ENCODE peak calls at places on chromosomes 4 and X, in five cellular contexts. D, R, X, B and T are unnamed samples.

GRCh38 chrX:19739683-19740082 is 147.7 kb downstream of the SH3KBP1 start:
- DNase-seq in D (peak; percentile 63), B (peak; percentile 41), X (peak; percentile 7), R (peak; percentile 52), T (peak; percentile 65)

GRCh38 chr4:55920571-55920970 is 28.2 kb upstream of the CEP135 start:
- DNase-seq in X (no peak), B (no peak), D (no peak), R (no peak), T (peak; percentile 29)

GRCh38 chr4:137283737-137284136 is 248.6 kb downstream of the PCDH18 start:
- DNase-seq in B (no peak), X (no peak), D (no peak), R (no peak), T (peak; percentile 42)

GRCh38 chrX:40105016-40105790 is 7.4 kb upstream of the BCOR start:
- DNase-seq in D (peak; percentile 69), R (peak; percentile 48), B (no peak), X (no peak), T (no peak)

GRCh38 chrX:11129546-11129945 is 18.4 kb downstream of the HCCS start:
- DNase-seq in B (no peak), R (no peak), X (no peak), D (peak; percentile 39), T (no peak)

GRCh38 chr4:77001907-77002306 is 52.4 kb downstream of the SEPTIN11 start:
- DNase-seq in D (peak; percentile 46), R (no peak), B (no peak), X (no peak), T (peak; percentile 66)

GRCh38 chrX:154819771-154820341 is 14.6 kb upstream of the MPP1 start:
- DNase-seq in D (no peak), B (no peak), X (no peak), R (no peak), T (no peak)

GRCh38 chr4:38514465-38515146 is 149.4 kb upstream of the KLF3 start:
- DNase-seq in D (no peak), B (no peak), X (no peak), R (no peak), T (no peak)

GRCh38 chrX:104195489-104196084 is 29.3 kb downstream of the FAM199X start:
- DNase-seq in B (peak; percentile 5), X (peak; percentile 4), R (no peak), D (peak; percentile 36), T (peak; percentile 30)

GRCh38 chr4:4803216-4803903 is 56.1 kb upstream of the MSX1 start:
- DNase-seq in X (no peak), R (no peak), D (no peak), B (no peak), T (no peak)

GRCh38 chrX:119698835-119699234 is 5.9 kb upstream of the SEPTIN6 start:
- DNase-seq in B (no peak), D (peak; percentile 82), R (no peak), X (no peak), T (peak; percentile 65)

GRCh38 chr4:42750091-42750490 is 93.2 kb upstream of the ATP8A1 start:
- DNase-seq in R (peak; percentile 21), X (no peak), B (no peak), D (no peak), T (no peak)

GRCh38 chrX:46979340-46979739 is 67.1 kb downstream of the JADE3 start:
- DNase-seq in B (no peak), D (no peak), X (no peak), R (no peak), T (peak; percentile 75)

DNA sequence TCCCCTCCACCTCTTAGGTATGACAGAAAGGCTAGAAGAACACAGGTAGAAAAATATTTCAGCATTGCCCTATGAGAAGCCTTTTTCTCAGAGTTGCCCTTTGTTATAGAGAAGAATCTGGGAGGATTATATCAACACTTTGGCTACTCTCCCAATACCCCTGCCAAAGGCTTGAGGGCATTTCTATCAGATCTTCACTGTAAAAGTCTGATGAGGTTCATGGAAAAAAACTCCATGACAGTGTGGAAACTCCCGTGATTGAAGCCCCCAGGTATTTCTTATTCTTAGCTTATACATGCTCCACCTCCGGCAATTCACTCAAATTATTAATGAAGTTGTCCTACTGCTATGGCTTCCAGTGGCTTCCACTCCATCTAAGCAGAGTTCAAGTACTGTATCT is 753.6 kb downstream of the CENPC start:
- DNase-seq in D (no peak), R (no peak), X (no peak), B (no peak), T (no peak)
- H3K4me3 ChIP-seq in D (no peak overlapping the region), R (no peak overlapping the region), X (no peak overlapping the region), B (no peak overlapping the region), T (no peak overlapping the region)

DNA sequence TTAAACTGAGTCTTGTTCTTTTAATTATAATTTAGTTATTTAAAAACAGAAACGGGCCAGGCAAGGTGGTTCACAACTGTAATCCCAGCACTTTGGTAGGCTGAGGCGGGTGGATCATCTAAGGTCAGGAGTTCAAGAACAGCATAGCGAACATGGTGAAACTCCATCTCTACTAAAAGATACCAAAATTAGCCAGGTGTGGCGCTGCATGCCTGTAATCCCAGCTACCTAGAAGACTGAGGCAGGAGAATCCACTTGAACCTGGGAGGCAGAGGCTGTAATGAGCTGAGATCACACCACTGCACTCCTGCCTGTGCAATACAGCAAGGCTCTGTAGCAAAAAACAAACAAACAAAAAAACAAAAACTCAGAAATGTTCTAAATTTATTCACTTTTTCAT is 852.9 kb downstream of the TECRL start:
- DNase-seq in X (no peak), D (no peak), B (no peak), R (no peak), T (no peak)
- TF ChIP-seq CTCF in X (no peak), D (peak; percentile 41), B (no peak), R (no peak), T (no peak)

GRCh38 chrX:155899366-155899765 is 18.2 kb downstream of the VAMP7 start:
- DNase-seq in D (no peak), B (no peak), X (no peak), R (no peak), T (no peak)
- H3K4me3 ChIP-seq in D (no peak overlapping the region), B (no peak overlapping the region), X (no peak overlapping the region), R (no peak overlapping the region), T (no peak overlapping the region)

DNA sequence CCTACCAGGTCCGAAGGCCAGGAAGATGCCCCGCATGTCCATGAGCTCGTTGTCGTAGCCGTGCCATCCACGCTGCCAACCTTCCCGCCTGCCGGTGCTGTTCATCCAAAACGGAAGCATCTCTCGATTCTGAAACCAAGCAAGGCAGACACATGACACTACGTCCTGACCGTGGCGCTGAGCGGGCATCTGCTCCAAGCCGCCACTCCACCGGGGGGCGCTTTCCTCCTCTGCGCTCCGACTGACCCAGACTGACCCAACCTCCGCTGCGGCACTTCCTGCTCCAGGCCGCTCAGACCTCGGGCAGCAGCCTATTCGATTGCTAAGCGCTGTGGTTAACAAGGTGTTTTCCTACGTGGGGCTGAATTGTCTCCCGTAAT is 120.4 kb downstream of the ENPP6 start:
- DNase-seq in X (peak; percentile 47), R (no peak), B (no peak), D (peak; percentile 25), T (no peak)
- TF ChIP-seq CTCF in X (no peak), R (no peak), B (peak; percentile 21), D (peak; percentile 31), T (no peak)

DNA sequence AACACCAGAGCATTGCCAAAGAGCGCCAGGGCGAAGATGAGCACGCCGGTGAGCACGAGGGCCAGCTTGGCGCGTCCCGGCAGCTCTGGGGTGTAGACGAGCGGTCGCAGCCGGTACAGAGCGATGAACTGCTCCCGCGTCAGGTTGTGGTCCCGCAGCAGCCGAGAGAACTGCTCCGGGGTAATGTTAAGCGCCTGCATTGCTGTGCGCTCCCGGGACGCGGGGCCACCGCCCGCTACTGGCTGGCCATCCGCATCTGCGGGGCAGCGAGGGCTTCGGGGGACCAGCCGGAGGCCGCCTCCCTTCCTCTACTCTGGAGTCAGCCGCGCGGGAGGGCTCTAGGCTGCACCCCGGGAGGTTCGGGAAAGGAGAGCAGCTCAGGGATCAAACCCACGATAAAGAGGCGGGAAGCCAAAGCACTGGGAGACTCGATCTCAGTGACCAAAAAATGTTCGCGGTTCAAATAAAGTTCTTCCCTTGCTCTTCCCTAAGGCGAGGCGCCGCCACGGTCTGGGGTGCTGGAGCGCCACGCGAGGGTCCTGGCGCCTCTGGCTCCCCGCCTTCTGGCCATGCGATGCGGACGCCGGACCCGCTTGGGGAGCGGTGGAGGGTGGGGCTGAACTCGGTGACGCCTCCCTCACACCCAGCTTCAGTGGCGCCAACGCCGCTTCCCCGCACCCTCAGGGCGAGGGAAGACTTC is at the start of gene QRFPR:
- DNase-seq in R (no peak), D (peak; percentile 70), B (no peak), X (no peak), T (no peak)
- H3K4me3 ChIP-seq in R (no peak within 1 kb of the TSS), D (peak within 1 kb of the TSS; percentile 49), B (peak within 1 kb of the TSS; percentile 24), X (no peak within 1 kb of the TSS), T (no peak within 1 kb of the TSS)

DNA sequence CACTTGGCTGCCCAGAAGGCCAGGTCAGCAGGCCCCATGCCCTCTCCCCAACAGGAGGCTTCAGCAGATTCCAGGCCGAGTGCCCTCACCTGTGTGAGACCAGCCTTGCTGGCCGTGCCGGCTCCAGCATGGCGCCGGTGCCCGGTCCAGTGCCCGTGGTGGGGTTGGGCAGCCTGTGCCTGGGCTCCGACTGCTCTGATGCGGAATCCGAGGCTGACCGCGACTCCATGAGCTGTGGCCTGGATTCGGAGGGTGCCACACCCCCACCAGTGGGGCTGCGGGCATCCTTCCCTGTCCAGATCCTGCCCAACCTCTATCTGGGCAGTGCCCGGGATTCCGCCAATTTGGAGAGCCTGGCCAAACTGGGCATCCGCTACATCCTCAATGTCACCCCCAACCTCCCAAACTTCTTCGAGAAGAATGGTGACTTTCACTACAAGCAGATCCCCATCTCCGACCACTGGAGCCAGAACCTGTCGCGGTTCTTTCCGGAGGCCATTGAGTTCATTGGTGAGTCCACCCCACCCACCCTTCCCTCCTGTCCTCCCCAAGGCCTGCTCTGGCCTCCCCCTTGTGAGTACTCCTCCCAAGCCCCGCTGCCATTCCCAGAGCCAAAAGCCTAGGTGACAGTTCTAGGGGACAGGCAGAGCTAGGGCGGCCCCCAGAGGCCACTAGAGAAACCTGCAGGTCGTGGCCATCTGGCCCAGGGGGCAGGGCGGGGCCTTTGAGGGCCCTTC is 2.3 kb downstream of the DUSP9 start:
- DNase-seq in D (peak; percentile 81), X (no peak), R (peak; percentile 40), B (no peak), T (peak; percentile 17)
- TF ChIP-seq CTCF in D (peak; percentile 59), X (no peak), R (peak; percentile 41), B (no peak), T (peak; percentile 34)